ENCODE peak calls at places on chromosomes 6 and 20, in eight cellular contexts. P is epithelial cell of esophagus; E is T-helper 2 cell; G is adipocyte; T is tibial artery; N is Ammon's horn; L is stimulated activated CD4-positive, alpha-beta T cell treated with anti-CD3 and anti-CD28 coated beads, Interleukin-4, amount 100 ng/mL, for 48 hours; O is NAMALWA. X is an unnamed sample.
A peak's percentile ranks its signal among the peaks of the same experiment; 100 is the strongest.

GRCh38 chr20:57195759-57196100 is 70.7 kb downstream of the BMP7 start:
- DNase-seq in E (no peak), N (no peak), T (no peak), P (no peak), O (no peak), L (no peak), G (no peak), X (no peak)

GRCh38 chr20:408843-409696 is 971 bp downstream of the RBCK1 start:
- DNase-seq in E (no peak), P (no peak), O (peak; percentile 50), L (no peak), N (no peak), T (peak; percentile 63), G (peak; percentile 22), X (no peak)

GRCh38 chr6:150179030-150179429 is 36.2 kb downstream of the PPP1R14C start:
- DNase-seq in P (no peak), G (no peak), L (no peak), O (no peak), E (no peak), N (no peak), T (no peak), X (no peak)

GRCh38 chr6:104325341-104326172 is 534.2 kb downstream of the HACE1 start:
- DNase-seq in N (no peak), G (peak; percentile 54), O (peak; percentile 54), P (peak; percentile 35), T (no peak), E (no peak), L (peak; percentile 0), X (peak; percentile 11)

GRCh38 chr20:32282461-32282860 is 5.0 kb downstream of the KIF3B start:
- DNase-seq in E (no peak), G (no peak), P (no peak), O (peak; percentile 17), T (peak; percentile 55), N (peak; percentile 48), L (no peak), X (no peak)

GRCh38 chr6:151442359-151442758 is 9.6 kb downstream of the RMND1 start:
- DNase-seq in P (no peak), L (no peak), T (no peak), E (no peak), G (no peak), N (no peak), O (no peak), X (no peak)

GRCh38 chr6:126720326-126720725 is 380.4 kb downstream of the CENPW start:
- DNase-seq in E (no peak), L (no peak), N (no peak), G (peak; percentile 13), O (no peak), T (no peak), P (no peak), X (no peak)

GRCh38 chr6:34610819-34611477 is 54.8 kb upstream of the SPDEF start:
- DNase-seq in L (no peak), G (peak; percentile 62), P (peak; percentile 85), O (no peak), T (no peak), N (no peak), E (no peak), X (peak; percentile 67)

GRCh38 chr6:75222261-75222660 is 16.4 kb upstream of the COL12A1 start:
- DNase-seq in T (no peak), G (no peak), O (no peak), N (no peak), P (no peak), L (no peak), E (no peak), X (no peak)

GRCh38 chr6:43851204-43851855 is 81.3 kb downstream of the VEGFA start:
- DNase-seq in E (no peak), T (no peak), L (no peak), P (no peak), N (no peak), G (peak; percentile 87), O (no peak), X (peak; percentile 96)

GRCh38 chr6:19848465-19848864 is 11.3 kb downstream of the ID4 start:
- DNase-seq in P (no peak), N (no peak), T (no peak), G (no peak), E (no peak), L (no peak), O (no peak), X (peak; percentile 9)

GRCh38 chr6:150286919-150287318 is 81.9 kb upstream of the IYD start:
- DNase-seq in N (no peak), E (no peak), G (no peak), O (no peak), P (no peak), T (no peak), L (no peak), X (no peak)

GRCh38 chr6:8530775-8531435 is 95.6 kb upstream of the SLC35B3 start:
- DNase-seq in N (peak; percentile 9), G (no peak), P (no peak), O (no peak), T (no peak), E (no peak), L (no peak), X (no peak)

GRCh38 chr20:63537525-63538203 is 488 bp upstream of the PTK6 start:
- DNase-seq in L (peak; percentile 95), T (peak; percentile 87), E (peak; percentile 87), G (peak; percentile 96), P (peak; percentile 92), O (peak; percentile 96), N (peak; percentile 86), X (peak; percentile 92)

GRCh38 chr20:51625105-51625504 is 82.6 kb upstream of the NFATC2 start:
- DNase-seq in O (no peak), L (no peak), N (no peak), P (no peak), G (no peak), E (no peak), T (no peak), X (no peak)

GRCh38 chr6:128064540-128064895 is 163.7 kb upstream of the THEMIS start:
- DNase-seq in N (no peak), T (no peak), P (no peak), G (no peak), L (no peak), E (no peak), O (no peak), X (no peak)

GRCh38 chr6:36067374-36068011 is 39.9 kb downstream of the MAPK14 start:
- DNase-seq in L (no peak), P (no peak), E (no peak), N (no peak), T (no peak), G (peak; percentile 12), O (no peak), X (peak; percentile 31)

GRCh38 chr20:46031701-46032254 is 2.8 kb downstream of the SLC12A5 start:
- DNase-seq in G (peak; percentile 11), N (no peak), O (no peak), P (peak; percentile 20), L (no peak), E (no peak), T (no peak), X (no peak)

GRCh38 chr6:166910601-166911000 is 45.7 kb downstream of the RNASET2 start:
- DNase-seq in T (no peak), L (peak; percentile 24), G (no peak), P (peak; percentile 2), O (no peak), E (no peak), N (no peak), X (no peak)

GRCh38 chr6:48743738-48744137 is 632.7 kb upstream of the PTCHD4 start:
- DNase-seq in L (no peak), N (no peak), P (no peak), G (peak; percentile 19), T (no peak), E (no peak), O (no peak), X (no peak)

GRCh38 chr6:11689847-11690246 is 88.8 kb downstream of the ADTRP start:
- DNase-seq in L (no peak), N (no peak), P (no peak), O (no peak), T (no peak), E (no peak), G (no peak), X (no peak)

GRCh38 chr6:36969240-36969691 is 14.7 kb downstream of the PI16 start:
- DNase-seq in N (no peak), T (peak; percentile 62), O (no peak), E (no peak), L (no peak), P (peak; percentile 33), G (no peak), X (no peak)

GRCh38 chr6:38846844-38847243 is 131.7 kb downstream of the DNAH8 start:
- DNase-seq in T (no peak), P (peak; percentile 76), O (no peak), L (no peak), G (peak; percentile 8), N (no peak), E (no peak), X (peak; percentile 3)

GRCh38 chr6:14550817-14551216 is 433.2 kb downstream of the CD83 start:
- DNase-seq in O (peak; percentile 60), N (no peak), G (peak; percentile 13), T (no peak), E (no peak), P (no peak), L (no peak), X (peak; percentile 43)

X was measured in AG10803.